ENCODE peak calls at places on chromosome 19, in ten cellular contexts. X, D, V, S, F, C, K, U, R and L are unnamed samples.

GRCh38 chr19:31339405-31339804 is 9.8 kb downstream of the TSHZ3 start:
- DNase-seq in X (no peak), D (no peak), V (peak), S (peak), F (no peak), C (no peak), K (no peak), U (no peak), R (no peak), L (no peak)

GRCh38 chr19:21440321-21440720 is 43.4 kb downstream of the ZNF493 start:
- DNase-seq in X (no peak), D (no peak), V (no peak), S (no peak), F (no peak), C (no peak), K (no peak), U (no peak), R (no peak), L (no peak)

GRCh38 chr19:46860846-46861690 is at the start of gene ARHGAP35:
- DNase-seq in X (no peak), D (no peak), V (no peak), S (no peak), F (no peak), C (no peak), K (peak), U (no peak), R (peak), L (peak)

GRCh38 chr19:14103310-14103709 is 12.8 kb upstream of the SAMD1 start:
- DNase-seq in X (no peak), D (no peak), V (no peak), S (no peak), F (no peak), C (no peak), K (no peak), U (peak), R (no peak), L (no peak)

GRCh38 chr19:15292847-15293582 is 39.3 kb downstream of the BRD4 start:
- DNase-seq in X (no peak), D (no peak), V (no peak), S (no peak), F (no peak), C (no peak), K (no peak), U (no peak), R (no peak), L (no peak)

GRCh38 chr19:42092350-42092749 is 16.4 kb downstream of the ZNF574 start:
- DNase-seq in X (no peak), D (peak), V (peak), S (peak), F (no peak), C (no peak), K (no peak), U (no peak), R (no peak), L (no peak)

GRCh38 chr19:47143322-47144073 is 12.9 kb downstream of the SAE1 start:
- DNase-seq in X (no peak), D (no peak), V (no peak), S (no peak), F (no peak), C (no peak), K (no peak), U (no peak), R (no peak), L (no peak)

GRCh38 chr19:29268721-29269483 is 56.0 kb upstream of the UQCRFS1 start:
- DNase-seq in X (no peak), D (no peak), V (no peak), S (no peak), F (no peak), C (no peak), K (no peak), U (no peak), R (no peak), L (no peak)

GRCh38 chr19:39398297-39398864 is 7.2 kb downstream of the MED29 start:
- DNase-seq in X (no peak), D (peak), V (no peak), S (no peak), F (no peak), C (no peak), K (no peak), U (peak), R (no peak), L (no peak)